ENCODE peak calls at places on chromosome 15, in ten cellular contexts. U is AG08395, G is frontal cortex, L is WTC11, I is GM12892, W is fibroblast of pulmonary artery, D is mucosa of gallbladder, Z is ACHN, N is left lung, M is NCI-H1105. S is an unnamed sample.

GRCh38 chr15:101288905-101289513 is 6.0 kb downstream of the SNRPA1 start:
- DNase-seq in Z (peak), W (peak), L (no peak), D (no peak), I (no peak), G (no peak), N (no peak), M (peak), U (peak), S (no peak)

GRCh38 chr15:50907866-50908208 is 646 bp upstream of the AP4E1 start:
- DNase-seq in Z (peak), M (no peak), L (peak), G (peak), D (peak), N (peak), U (peak), I (no peak), W (peak), S (no peak)

GRCh38 chr15:38085931-38086562 is 151.6 kb downstream of the TMCO5A start:
- DNase-seq in W (peak), M (no peak), D (no peak), Z (no peak), I (no peak), U (peak), L (no peak), N (no peak), G (no peak), S (no peak)

GRCh38 chr15:71471347-71471746 is 339.0 kb upstream of the NR2E3 start:
- DNase-seq in Z (no peak), N (no peak), W (no peak), I (peak), U (no peak), G (no peak), M (no peak), D (no peak), L (no peak), S (no peak)

GRCh38 chr15:75224281-75224680 is 22.6 kb downstream of the C15orf39 start:
- DNase-seq in I (no peak), L (no peak), N (no peak), U (no peak), G (no peak), W (no peak), Z (no peak), D (no peak), M (no peak), S (no peak)

GRCh38 chr15:72566973-72567372 is 87.5 kb upstream of the GOLGA6B start:
- DNase-seq in W (no peak), I (no peak), U (no peak), D (no peak), Z (no peak), M (no peak), N (no peak), L (no peak), G (no peak), S (no peak)

GRCh38 chr15:99603828-99604227 is 38.0 kb downstream of the MEF2A start:
- DNase-seq in N (no peak), Z (no peak), U (no peak), L (no peak), G (no peak), D (no peak), M (no peak), W (peak), I (no peak), S (no peak)

GRCh38 chr15:82307714-82308081 is 41.6 kb downstream of the GOLGA6L10 start:
- DNase-seq in N (no peak), G (no peak), D (no peak), M (no peak), Z (no peak), W (no peak), I (no peak), L (no peak), U (no peak), S (no peak)

GRCh38 chr15:48190932-48191573 is 412 bp upstream of the CTXN2 start:
- DNase-seq in W (peak), D (peak), L (peak), M (no peak), G (peak), Z (peak), U (peak), N (peak), I (no peak), S (peak)

GRCh38 chr15:28273468-28273867 is 48.5 kb downstream of the HERC2 start:
- DNase-seq in W (peak), D (no peak), G (no peak), N (no peak), I (no peak), M (no peak), U (no peak), Z (no peak), L (peak), S (no peak)

GRCh38 chr15:33132722-33133345 is 61.7 kb downstream of the FMN1 start:
- DNase-seq in I (no peak), L (no peak), M (no peak), W (peak), Z (peak), N (no peak), U (peak), D (peak), G (no peak), S (peak)

GRCh38 chr15:65987100-65987499 is 117.8 kb downstream of the RAB11A start:
- DNase-seq in L (no peak), M (peak), G (no peak), D (no peak), W (no peak), N (no peak), I (no peak), Z (no peak), U (no peak), S (no peak)

GRCh38 chr15:90099868-90100854 is 2.1 kb downstream of the IDH2 start:
- DNase-seq in D (peak), Z (peak), I (no peak), W (peak), N (no peak), U (peak), L (no peak), G (peak), M (no peak), S (no peak)

GRCh38 chr15:80072285-80072684 is 12.8 kb downstream of the ZFAND6 start:
- DNase-seq in U (peak), N (no peak), D (peak), I (no peak), Z (peak), G (peak), W (peak), L (no peak), M (peak), S (peak)

GRCh38 chr15:68379058-68379758 is 52.8 kb downstream of the ITGA11 start:
- DNase-seq in I (no peak), L (no peak), D (no peak), M (no peak), U (no peak), G (no peak), N (peak), W (no peak), Z (no peak), S (no peak)

S was measured in iPS DF 6.9.